ENCODE peak calls at places on chromosome 21, in ten cellular contexts. E is fibroblast of pulmonary artery; F is SJSA1; J is fibroblast of lung; G is cardiac muscle cell; D is fibroblast of mammary gland; R is OCI-LY7; T is tibial artery; X is CD8-positive, alpha-beta memory T cell; B is GM12865. Q is an unnamed sample.

GRCh38 chr21:41786521-41786987 is 19.7 kb upstream of the RIPK4 start:
- DNase-seq in E (no peak), F (peak; percentile 84), J (peak; percentile 69), G (no peak), D (no peak), R (no peak), T (no peak), X (no peak), B (no peak), Q (no peak)

GRCh38 chr21:45420061-45420521 is 15.1 kb downstream of the COL18A1 start:
- DNase-seq in E (no peak), F (no peak), J (peak; percentile 19), G (no peak), D (no peak), R (no peak), T (peak; percentile 88), X (no peak), B (no peak), Q (peak; percentile 58)

GRCh38 chr21:27390384-27390783 is 423.5 kb upstream of the ADAMTS5 start:
- DNase-seq in E (no peak), F (no peak), J (no peak), G (no peak), D (no peak), R (no peak), T (no peak), X (no peak), B (no peak), Q (no peak)

GRCh38 chr21:37348664-37349063 is 17.9 kb upstream of the DYRK1A start:
- DNase-seq in E (no peak), F (no peak), J (no peak), G (no peak), D (no peak), R (peak; percentile 48), T (no peak), X (no peak), B (no peak), Q (no peak)

GRCh38 chr21:26965567-26966359 is 1.1 kb downstream of the ADAMTS5 start:
- DNase-seq in E (no peak), F (no peak), J (peak; percentile 16), G (peak; percentile 56), D (peak; percentile 46), R (no peak), T (peak; percentile 71), X (no peak), B (no peak), Q (peak; percentile 84)

GRCh38 chr21:14550200-14550599 is 4.1 kb upstream of the SAMSN1 start:
- DNase-seq in E (no peak), F (no peak), J (no peak), G (no peak), D (no peak), R (no peak), T (no peak), X (no peak), B (no peak), Q (no peak)

GRCh38 chr21:15486460-15487241 is 243.1 kb upstream of the USP25 start:
- DNase-seq in E (no peak), F (no peak), J (no peak), G (no peak), D (no peak), R (no peak), T (no peak), X (no peak), B (no peak), Q (no peak)

GRCh38 chr21:27301216-27301615 is 334.3 kb upstream of the ADAMTS5 start:
- DNase-seq in E (no peak), F (no peak), J (peak; percentile 5), G (no peak), D (peak; percentile 82), R (no peak), T (no peak), X (no peak), B (no peak), Q (no peak)

GRCh38 chr21:46425566-46425965 is 33.1 kb upstream of the DIP2A start:
- DNase-seq in E (no peak), F (no peak), J (no peak), G (no peak), D (no peak), R (no peak), T (no peak), X (peak; percentile 69), B (no peak), Q (no peak)

GRCh38 chr21:45363921-45364463 is 41.0 kb upstream of the COL18A1 start:
- DNase-seq in E (peak; percentile 99), F (peak; percentile 97), J (peak; percentile 100), G (no peak), D (peak; percentile 100), R (no peak), T (peak; percentile 97), X (no peak), B (peak; percentile 46), Q (peak; percentile 95)

GRCh38 chr21:25234857-25235801 is 372.2 kb downstream of the MRPL39 start:
- DNase-seq in E (no peak), F (no peak), J (no peak), G (no peak), D (no peak), R (no peak), T (no peak), X (no peak), B (peak; percentile 29), Q (no peak)

GRCh38 chr21:46173573-46173972 is 10.7 kb downstream of the SPATC1L start:
- DNase-seq in E (no peak), F (no peak), J (no peak), G (no peak), D (no peak), R (no peak), T (peak; percentile 42), X (no peak), B (no peak), Q (no peak)

GRCh38 chr21:41612674-41613250 is 104.8 kb upstream of the TMPRSS2 start:
- DNase-seq in E (peak; percentile 96), F (peak; percentile 74), J (peak; percentile 98), G (peak; percentile 65), D (peak; percentile 95), R (peak; percentile 41), T (peak; percentile 97), X (no peak), B (no peak), Q (peak; percentile 91)

GRCh38 chr21:26412831-26413329 is 160.2 kb downstream of the CYYR1 start:
- DNase-seq in E (no peak), F (no peak), J (no peak), G (no peak), D (no peak), R (no peak), T (no peak), X (no peak), B (no peak), Q (no peak)

GRCh38 chr21:35525443-35525842 is 476.3 kb upstream of the RUNX1 start:
- DNase-seq in E (no peak), F (no peak), J (no peak), G (no peak), D (peak; percentile 68), R (peak; percentile 11), T (no peak), X (no peak), B (no peak), Q (no peak)
- H3K4me3 ChIP-seq in E (no peak overlapping the region), F (no peak overlapping the region), J (no peak overlapping the region), G (no peak overlapping the region), D (no peak overlapping the region), R (no peak overlapping the region), T (no peak overlapping the region), X (no peak overlapping the region), B (no peak overlapping the region), Q (no peak overlapping the region)

DNA sequence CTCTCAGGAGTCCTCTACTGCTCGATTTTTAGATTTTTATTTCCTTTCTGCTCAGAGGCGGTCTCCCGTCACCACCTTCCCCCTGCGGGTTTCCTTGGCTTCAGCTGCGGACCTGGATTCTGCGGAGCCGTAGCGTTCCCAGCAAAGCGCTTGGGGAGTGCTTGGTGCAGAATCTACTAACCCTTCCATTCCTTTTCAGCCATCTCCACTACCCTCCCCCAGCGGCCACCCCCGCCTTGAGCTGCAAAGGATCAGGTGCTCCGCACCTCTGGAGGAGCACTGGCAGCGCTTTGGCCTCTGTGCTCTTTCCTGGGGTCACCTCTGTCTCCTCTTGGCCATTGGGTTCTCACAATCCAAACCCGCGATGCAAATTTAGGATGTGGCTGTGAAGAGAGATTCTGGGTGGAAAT is 3.8 kb downstream of the OLIG2 start:
- DNase-seq in E (no peak), F (no peak), J (no peak), G (no peak), D (no peak), R (no peak), T (no peak), X (no peak), B (no peak), Q (peak; percentile 40)
- H3K4me3 ChIP-seq in E (no peak overlapping the region), F (no peak overlapping the region), J (no peak overlapping the region), G (no peak overlapping the region), D (no peak overlapping the region), R (no peak overlapping the region), T (no peak overlapping the region), X (peak overlapping the region; percentile 26), B (no peak overlapping the region), Q (no peak overlapping the region)

DNA sequence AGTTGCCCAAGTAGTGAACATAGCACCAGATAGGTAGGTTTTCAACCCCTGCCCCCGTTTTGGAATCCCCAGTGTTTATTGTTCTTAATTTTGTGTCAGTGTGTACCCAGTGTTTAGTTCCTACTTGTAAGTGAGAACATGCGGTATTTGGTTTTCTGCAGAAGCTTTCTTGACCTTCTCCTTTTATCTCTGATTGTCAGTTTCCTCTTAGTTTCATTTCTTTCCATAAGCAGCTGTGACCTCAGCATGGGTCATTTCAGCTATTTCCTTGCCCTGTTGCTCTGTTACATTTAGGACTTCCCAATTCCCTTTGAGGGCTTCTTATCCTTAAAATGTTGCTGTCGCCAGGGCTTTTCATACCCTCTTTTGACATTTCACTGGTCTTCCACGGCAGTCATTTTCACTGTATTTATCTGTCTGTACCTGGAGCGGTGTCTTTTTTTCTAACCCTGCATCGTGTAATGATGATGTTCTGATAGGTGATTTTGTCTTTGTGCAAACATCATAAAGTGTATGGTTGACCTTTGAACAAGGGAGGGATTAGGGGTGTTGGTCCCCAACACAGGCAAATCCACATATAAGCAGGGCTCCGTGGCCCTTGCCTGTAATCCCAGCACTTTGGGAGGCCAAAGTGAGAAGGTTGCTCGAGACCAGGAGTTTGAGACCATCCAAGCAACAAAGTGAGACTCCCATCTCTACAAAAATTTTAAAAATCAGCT is 15.0 kb downstream of the ITSN1 start:
- DNase-seq in E (peak; percentile 39), F (no peak), J (no peak), G (no peak), D (no peak), R (no peak), T (no peak), X (no peak), B (no peak), Q (no peak)
- H3K4me3 ChIP-seq in E (no peak overlapping the region), F (no peak overlapping the region), J (no peak overlapping the region), G (no peak overlapping the region), D (no peak overlapping the region), R (no peak overlapping the region), T (no peak overlapping the region), X (no peak overlapping the region), B (no peak overlapping the region), Q (no peak overlapping the region)

GRCh38 chr21:44354001-44354405 is 582 bp downstream of the TRPM2 start:
- DNase-seq in E (no peak), F (no peak), J (no peak), G (no peak), D (no peak), R (no peak), T (no peak), X (no peak), B (no peak), Q (no peak)
- H3K4me3 ChIP-seq in E (no peak overlapping the region), F (no peak overlapping the region), J (no peak overlapping the region), G (no peak overlapping the region), D (no peak overlapping the region), R (no peak overlapping the region), T (peak overlapping the region; percentile 17), X (peak overlapping the region; percentile 55), B (peak overlapping the region; percentile 28), Q (no peak overlapping the region)